ENCODE peak calls at places on chromosomes 3 and 15, in six cellular contexts. One of them, this sample, is unnamed.

GRCh38 chr15:67024998-67025368 is 40.4 kb upstream of the SMAD3 start:
- DNase-seq in left ventricle myocardium superior: no peak
- DNase-seq in GM23338: no peak
- DNase-seq in lung microvascular endothelial cell: no peak
- DNase-seq in activated naive CD4-positive, alpha-beta T cell treated with Interleukin-2 at 50 U/mL for 16 hours: no peak
- DNase-seq in effector memory CD8-positive, alpha-beta T cell: no peak
- DNase-seq in this sample: no peak

GRCh38 chr3:104831076-104831475 is 535.6 kb upstream of the ALCAM start:
- DNase-seq in GM23338: no peak
- DNase-seq in left ventricle myocardium superior: no peak
- DNase-seq in activated naive CD4-positive, alpha-beta T cell treated with Interleukin-2 at 50 U/mL for 16 hours: no peak
- DNase-seq in effector memory CD8-positive, alpha-beta T cell: no peak
- DNase-seq in lung microvascular endothelial cell: no peak
- DNase-seq in this sample: no peak

GRCh38 chr3:111936191-111936841 is 42.5 kb upstream of the ABHD10 start:
- DNase-seq in left ventricle myocardium superior: no peak
- DNase-seq in activated naive CD4-positive, alpha-beta T cell treated with Interleukin-2 at 50 U/mL for 16 hours: no peak
- DNase-seq in lung microvascular endothelial cell: peak
- DNase-seq in GM23338: no peak
- DNase-seq in effector memory CD8-positive, alpha-beta T cell: no peak
- DNase-seq in this sample: no peak

GRCh38 chr3:147089286-147089685 is 317.1 kb downstream of the ZIC4 start:
- DNase-seq in left ventricle myocardium superior: no peak
- DNase-seq in effector memory CD8-positive, alpha-beta T cell: no peak
- DNase-seq in lung microvascular endothelial cell: no peak
- DNase-seq in GM23338: no peak
- DNase-seq in activated naive CD4-positive, alpha-beta T cell treated with Interleukin-2 at 50 U/mL for 16 hours: no peak
- DNase-seq in this sample: no peak

GRCh38 chr15:92822216-92823144 is 77.6 kb upstream of the CHD2 start:
- DNase-seq in GM23338: peak
- DNase-seq in lung microvascular endothelial cell: no peak
- DNase-seq in effector memory CD8-positive, alpha-beta T cell: no peak
- DNase-seq in left ventricle myocardium superior: no peak
- DNase-seq in activated naive CD4-positive, alpha-beta T cell treated with Interleukin-2 at 50 U/mL for 16 hours: no peak
- DNase-seq in this sample: no peak

GRCh38 chr3:130850044-130850797 is 43.7 kb upstream of the ATP2C1 start:
- DNase-seq in GM23338: no peak
- DNase-seq in lung microvascular endothelial cell: peak
- DNase-seq in activated naive CD4-positive, alpha-beta T cell treated with Interleukin-2 at 50 U/mL for 16 hours: peak
- DNase-seq in effector memory CD8-positive, alpha-beta T cell: no peak
- DNase-seq in left ventricle myocardium superior: no peak
- DNase-seq in this sample: peak

GRCh38 chr3:161049683-161050248 is 55.4 kb downstream of the B3GALNT1 start:
- DNase-seq in GM23338: no peak
- DNase-seq in effector memory CD8-positive, alpha-beta T cell: no peak
- DNase-seq in left ventricle myocardium superior: no peak
- DNase-seq in activated naive CD4-positive, alpha-beta T cell treated with Interleukin-2 at 50 U/mL for 16 hours: no peak
- DNase-seq in lung microvascular endothelial cell: no peak
- DNase-seq in this sample: no peak

GRCh38 chr3:190345878-190346277 is 23.6 kb upstream of the CLDN1 start:
- DNase-seq in left ventricle myocardium superior: no peak
- DNase-seq in lung microvascular endothelial cell: peak
- DNase-seq in activated naive CD4-positive, alpha-beta T cell treated with Interleukin-2 at 50 U/mL for 16 hours: no peak
- DNase-seq in effector memory CD8-positive, alpha-beta T cell: no peak
- DNase-seq in GM23338: no peak
- DNase-seq in this sample: no peak

GRCh38 chr3:33941804-33942203 is 143.4 kb downstream of the PDCD6IP start:
- DNase-seq in lung microvascular endothelial cell: no peak
- DNase-seq in effector memory CD8-positive, alpha-beta T cell: no peak
- DNase-seq in left ventricle myocardium superior: no peak
- DNase-seq in activated naive CD4-positive, alpha-beta T cell treated with Interleukin-2 at 50 U/mL for 16 hours: no peak
- DNase-seq in GM23338: no peak
- DNase-seq in this sample: no peak

GRCh38 chr3:188594137-188594536 is 440.2 kb downstream of the LPP start:
- DNase-seq in activated naive CD4-positive, alpha-beta T cell treated with Interleukin-2 at 50 U/mL for 16 hours: no peak
- DNase-seq in left ventricle myocardium superior: no peak
- DNase-seq in GM23338: peak
- DNase-seq in effector memory CD8-positive, alpha-beta T cell: no peak
- DNase-seq in lung microvascular endothelial cell: peak
- DNase-seq in this sample: no peak

GRCh38 chr3:10835406-10835805 is 19.4 kb downstream of the SLC6A11 start:
- DNase-seq in activated naive CD4-positive, alpha-beta T cell treated with Interleukin-2 at 50 U/mL for 16 hours: no peak
- DNase-seq in left ventricle myocardium superior: no peak
- DNase-seq in lung microvascular endothelial cell: no peak
- DNase-seq in GM23338: peak
- DNase-seq in effector memory CD8-positive, alpha-beta T cell: no peak
- DNase-seq in this sample: no peak

GRCh38 chr3:135690664-135691063 is 274.9 kb upstream of the PPP2R3A start:
- DNase-seq in left ventricle myocardium superior: no peak
- DNase-seq in GM23338: no peak
- DNase-seq in effector memory CD8-positive, alpha-beta T cell: no peak
- DNase-seq in lung microvascular endothelial cell: no peak
- DNase-seq in activated naive CD4-positive, alpha-beta T cell treated with Interleukin-2 at 50 U/mL for 16 hours: no peak
- DNase-seq in this sample: no peak

GRCh38 chr3:11115548-11115947 is 38.7 kb upstream of the HRH1 start:
- DNase-seq in GM23338: no peak
- DNase-seq in lung microvascular endothelial cell: no peak
- DNase-seq in effector memory CD8-positive, alpha-beta T cell: no peak
- DNase-seq in activated naive CD4-positive, alpha-beta T cell treated with Interleukin-2 at 50 U/mL for 16 hours: no peak
- DNase-seq in left ventricle myocardium superior: no peak
- DNase-seq in this sample: no peak

GRCh38 chr3:121362035-121362734 is 183.6 kb downstream of the POLQ start:
- DNase-seq in lung microvascular endothelial cell: no peak
- DNase-seq in activated naive CD4-positive, alpha-beta T cell treated with Interleukin-2 at 50 U/mL for 16 hours: no peak
- DNase-seq in GM23338: no peak
- DNase-seq in effector memory CD8-positive, alpha-beta T cell: no peak
- DNase-seq in left ventricle myocardium superior: no peak
- DNase-seq in this sample: no peak